ENCODE peak calls at places on chromosomes 6 and 20, in five cellular contexts. S is HT1080; H is GM04503; L is fibroblast of pulmonary artery; Z is stimulated activated CD4-positive, alpha-beta T cell treated with anti-CD3 and anti-CD28 coated beads, Interleukin-15, amount 100 ng/mL, for 1 hour. W is an unnamed sample.

GRCh38 chr6:21628162-21628561 is 34.6 kb downstream of the SOX4 start:
- DNase-seq in S (no peak), H (no peak), L (no peak), Z (no peak), W (no peak)

GRCh38 chr6:25472314-25472713 is 179.7 kb upstream of the SCGN start:
- DNase-seq in S (no peak), H (no peak), L (no peak), Z (no peak), W (no peak)

GRCh38 chr6:11852061-11852619 is 73.5 kb upstream of the ADTRP start:
- DNase-seq in S (no peak), H (no peak), L (no peak), Z (no peak), W (peak; percentile 15)

GRCh38 chr20:52190437-52191131 is 995 bp downstream of the ZFP64 start:
- DNase-seq in S (peak; percentile 45), H (peak; percentile 3), L (peak; percentile 26), Z (no peak), W (no peak)

GRCh38 chr20:38290829-38291581 is 13.0 kb upstream of the BPI start:
- DNase-seq in S (peak; percentile 85), H (no peak), L (peak; percentile 67), Z (no peak), W (peak; percentile 61)

GRCh38 chr20:9051508-9051907 is 17.4 kb upstream of the PLCB4 start:
- DNase-seq in S (peak; percentile 100), H (peak; percentile 94), L (peak; percentile 93), Z (no peak), W (no peak)

GRCh38 chr6:166007349-166008263 is 160.0 kb downstream of the TBXT start:
- DNase-seq in S (no peak), H (no peak), L (peak; percentile 82), Z (no peak), W (no peak)

GRCh38 chr6:35694462-35694861 is 5.7 kb upstream of the FKBP5 start:
- DNase-seq in S (peak; percentile 42), H (no peak), L (peak; percentile 58), Z (no peak), W (no peak)

GRCh38 chr6:34788111-34788510 is 3.8 kb upstream of the BLTP3A start:
- DNase-seq in S (no peak), H (no peak), L (no peak), Z (no peak), W (no peak)

GRCh38 chr6:165766457-165766856 is 103.4 kb upstream of the PDE10A start:
- DNase-seq in S (peak; percentile 68), H (no peak), L (peak; percentile 78), Z (no peak), W (no peak)

GRCh38 chr20:58091810-58092209 is 136.6 kb downstream of the ANKRD60 start:
- DNase-seq in S (no peak), H (no peak), L (no peak), Z (no peak), W (no peak)